ENCODE peak calls at places on chromosomes 6 and 20, in five cellular contexts. R, A, Z, O and H are unnamed samples.

GRCh38 chr20:57811373-57812020 is 101.7 kb upstream of the PMEPA1 start:
- DNase-seq in R (no peak), A (no peak), Z (no peak), O (no peak), H (peak; percentile 12)

GRCh38 chr6:113011803-113012202 is 664.7 kb downstream of the RFPL4B start:
- DNase-seq in R (no peak), A (no peak), Z (no peak), O (no peak), H (peak; percentile 32)

GRCh38 chr6:53159558-53159957 is 10.9 kb upstream of the GCM1 start:
- DNase-seq in R (no peak), A (no peak), Z (no peak), O (peak; percentile 4), H (peak; percentile 13)

GRCh38 chr6:127302728-127303675 is 36.3 kb downstream of the RNF146 start:
- DNase-seq in R (no peak), A (no peak), Z (peak; percentile 11), O (peak; percentile 72), H (peak; percentile 79)

GRCh38 chr6:115947964-115948541 is 112.6 kb downstream of the FRK start:
- DNase-seq in R (no peak), A (no peak), Z (no peak), O (no peak), H (no peak)

GRCh38 chr6:169738972-169739529 is 12.3 kb downstream of the DYNLT2 start:
- DNase-seq in R (no peak), A (no peak), Z (no peak), O (no peak), H (no peak)

GRCh38 chr20:53138454-53139291 is 166.5 kb downstream of the TSHZ2 start:
- DNase-seq in R (no peak), A (no peak), Z (no peak), O (no peak), H (no peak)

GRCh38 chr6:18019539-18020534 is 32.4 kb upstream of the KIF13A start:
- DNase-seq in R (no peak), A (no peak), Z (no peak), O (no peak), H (no peak)

GRCh38 chr20:2210646-2211556 is 84.9 kb upstream of the TGM3 start:
- DNase-seq in R (no peak), A (no peak), Z (peak; percentile 12), O (peak; percentile 13), H (peak; percentile 58)

GRCh38 chr6:9405369-9405768 is 970.0 kb upstream of the SLC35B3 start:
- DNase-seq in R (no peak), A (no peak), Z (no peak), O (no peak), H (peak; percentile 14)

GRCh38 chr6:53066059-53066406 is 829 bp downstream of the FBXO9 start:
- DNase-seq in R (no peak), A (peak; percentile 9), Z (peak; percentile 47), O (peak; percentile 21), H (peak; percentile 58)